ENCODE peak calls at places on chromosomes 4 and X, in seven cellular contexts. L is transverse colon, G is uterus, P is ovary, I is tibial nerve, M is thyroid gland, B is adrenal gland. A is an unnamed sample.

GRCh38 chr4:103915224-103915869 is 195.6 kb upstream of the TACR3 start:
- DNase-seq in I (no peak), L (no peak), G (no peak), B (peak; percentile 6), M (no peak), P (no peak), A (no peak)

GRCh38 chrX:143701460-143701859 is 19.1 kb downstream of the SPANXN2 start:
- DNase-seq in L (no peak), G (no peak), P (no peak), B (no peak), I (no peak), M (no peak), A (no peak)

GRCh38 chr4:158599150-158599549 is 72.5 kb downstream of the C4orf46 start:
- DNase-seq in I (no peak), B (no peak), L (no peak), P (no peak), M (no peak), G (no peak), A (no peak)

GRCh38 chr4:138310991-138311390 is 68.8 kb upstream of the SLC7A11 start:
- DNase-seq in I (no peak), M (no peak), P (no peak), L (no peak), B (no peak), G (no peak), A (no peak)

GRCh38 chr4:8101213-8101781 is 57.3 kb downstream of the ABLIM2 start:
- DNase-seq in B (peak; percentile 29), L (peak; percentile 84), P (peak; percentile 87), I (peak; percentile 83), M (no peak), G (peak; percentile 63), A (peak; percentile 58)

GRCh38 chr4:182846041-182846440 is 71.1 kb downstream of the DCTD start:
- DNase-seq in B (no peak), M (no peak), P (no peak), L (no peak), G (no peak), I (no peak), A (no peak)

GRCh38 chr4:147088141-147088540 is 142.5 kb upstream of the TTC29 start:
- DNase-seq in I (no peak), M (no peak), L (no peak), P (no peak), G (no peak), B (no peak), A (no peak)

GRCh38 chrX:18173494-18174180 is 47.0 kb downstream of the BEND2 start:
- DNase-seq in L (no peak), G (no peak), I (no peak), P (no peak), M (peak; percentile 67), B (no peak), A (no peak)

GRCh38 chrX:69155786-69156520 is 9.3 kb downstream of the PJA1 start:
- DNase-seq in M (no peak), L (no peak), B (no peak), P (no peak), G (no peak), I (no peak), A (no peak)

GRCh38 chr4:80362578-80363181 is 27.1 kb downstream of the CFAP299 start:
- DNase-seq in P (no peak), B (peak; percentile 5), M (peak; percentile 15), L (peak; percentile 47), G (no peak), I (no peak), A (no peak)

GRCh38 chrX:20042221-20042620 is 51.4 kb upstream of the BCLAF3 start:
- DNase-seq in P (no peak), G (no peak), L (no peak), I (no peak), B (no peak), M (no peak), A (no peak)

GRCh38 chr4:102299708-102300107 is 45.6 kb downstream of the SLC39A8 start:
- DNase-seq in M (peak; percentile 25), L (no peak), I (no peak), G (no peak), B (no peak), P (peak; percentile 10), A (no peak)

GRCh38 chr4:957581-958313 is 15.6 kb downstream of the DGKQ start:
- DNase-seq in M (no peak), P (no peak), G (peak; percentile 13), L (no peak), I (no peak), B (peak; percentile 1), A (no peak)

GRCh38 chr4:58760737-58761136 is 1650.6 kb upstream of the IGFBP7 start:
- DNase-seq in I (no peak), L (no peak), M (no peak), G (no peak), P (no peak), B (no peak), A (no peak)

GRCh38 chr4:107913283-107913899 is 18.0 kb upstream of the CYP2U1 start:
- DNase-seq in G (peak; percentile 53), I (no peak), B (peak; percentile 57), L (peak; percentile 11), P (no peak), M (peak; percentile 9), A (peak; percentile 69)

GRCh38 chrX:140767646-140768045 is 58.1 kb downstream of the LINC00632 start:
- DNase-seq in P (no peak), L (no peak), G (no peak), B (no peak), M (no peak), I (no peak), A (no peak)

GRCh38 chr4:57110635-57111546 is 706 bp upstream of the IGFBP7 start:
- DNase-seq in G (peak; percentile 61), L (peak; percentile 30), P (peak; percentile 52), M (peak; percentile 68), I (peak; percentile 28), B (peak; percentile 24), A (peak; percentile 29)

GRCh38 chrX:110541266-110541665 is 182.6 kb downstream of the RTL9 start:
- DNase-seq in P (no peak), L (no peak), M (no peak), G (no peak), B (no peak), I (no peak), A (no peak)

GRCh38 chrX:150863191-150863590 is 35.3 kb downstream of the CD99L2 start:
- DNase-seq in G (no peak), P (no peak), M (no peak), I (no peak), B (no peak), L (no peak), A (no peak)

GRCh38 chr4:110639207-110640092 is 16.6 kb upstream of the PITX2 start:
- DNase-seq in P (no peak), I (no peak), G (no peak), B (no peak), M (no peak), L (no peak), A (no peak)

GRCh38 chrX:136909706-136910564 is 29.4 kb upstream of the RBMX start:
- DNase-seq in G (peak; percentile 96), M (peak; percentile 82), I (peak; percentile 75), L (peak; percentile 83), B (peak; percentile 85), P (peak; percentile 88), A (peak; percentile 86)

GRCh38 chr4:95505801-95506200 is 43.0 kb downstream of the UNC5C start:
- DNase-seq in M (no peak), L (no peak), G (no peak), I (no peak), P (no peak), B (no peak), A (no peak)

GRCh38 chrX:15343075-15343476 is 7.8 kb upstream of the PIGA start:
- DNase-seq in G (no peak), B (peak; percentile 52), I (no peak), L (no peak), M (no peak), P (no peak), A (peak; percentile 4)

GRCh38 chr4:154779362-154779947 is 1.6 kb upstream of the RBM46 start:
- DNase-seq in I (no peak), M (no peak), P (no peak), B (no peak), L (no peak), G (no peak), A (no peak)

GRCh38 chrX:630007-630921 is at the start of gene SHOX:
- DNase-seq in G (no peak), P (no peak), I (no peak), M (no peak), B (no peak), L (no peak), A (no peak)
- H3K27me3 ChIP-seq in G (no peaks in the 10 kb centered on the region), P (no peaks in the 10 kb centered on the region), I (peaks cover 75% of the 10 kb centered on the region), M (no peaks in the 10 kb centered on the region), B (peaks cover 67% of the 10 kb centered on the region), L (peaks cover 83% of the 10 kb centered on the region), A (peaks cover 34% of the 10 kb centered on the region)

GRCh38 chrX:10138726-10139125 is 18.0 kb upstream of the CLCN4 start:
- DNase-seq in B (no peak), I (no peak), M (no peak), G (no peak), P (no peak), L (no peak), A (no peak)
- TF ChIP-seq POLR2A in B (no peak), I (no peak), M (no peak), G (no peak), P (no peak), L (no peak), A (no peak)

GRCh38 chr4:10335050-10335449 is 122.2 kb downstream of the ZNF518B start:
- DNase-seq in M (no peak), B (no peak), P (no peak), G (no peak), L (no peak), I (no peak), A (no peak)

GRCh38 chr4:10336471-10336870 is 120.8 kb downstream of the ZNF518B start:
- DNase-seq in P (no peak), I (no peak), M (no peak), L (no peak), G (no peak), B (no peak), A (no peak)

GRCh38 chr4:10333942-10334341 is 123.3 kb downstream of the ZNF518B start:
- DNase-seq in B (no peak), M (no peak), L (no peak), P (no peak), I (no peak), G (no peak), A (no peak)

GRCh38 chr4:10334506-10335028 is 122.7 kb downstream of the ZNF518B start:
- DNase-seq in G (no peak), B (no peak), P (no peak), M (no peak), I (no peak), L (no peak), A (no peak)
- H3K27me3 ChIP-seq in G (no peaks in the 10 kb centered on the region), B (no peaks in the 10 kb centered on the region), P (no peaks in the 10 kb centered on the region), M (no peaks in the 10 kb centered on the region), I (no peaks in the 10 kb centered on the region), L (no peaks in the 10 kb centered on the region), A (no peaks in the 10 kb centered on the region)

DNA sequence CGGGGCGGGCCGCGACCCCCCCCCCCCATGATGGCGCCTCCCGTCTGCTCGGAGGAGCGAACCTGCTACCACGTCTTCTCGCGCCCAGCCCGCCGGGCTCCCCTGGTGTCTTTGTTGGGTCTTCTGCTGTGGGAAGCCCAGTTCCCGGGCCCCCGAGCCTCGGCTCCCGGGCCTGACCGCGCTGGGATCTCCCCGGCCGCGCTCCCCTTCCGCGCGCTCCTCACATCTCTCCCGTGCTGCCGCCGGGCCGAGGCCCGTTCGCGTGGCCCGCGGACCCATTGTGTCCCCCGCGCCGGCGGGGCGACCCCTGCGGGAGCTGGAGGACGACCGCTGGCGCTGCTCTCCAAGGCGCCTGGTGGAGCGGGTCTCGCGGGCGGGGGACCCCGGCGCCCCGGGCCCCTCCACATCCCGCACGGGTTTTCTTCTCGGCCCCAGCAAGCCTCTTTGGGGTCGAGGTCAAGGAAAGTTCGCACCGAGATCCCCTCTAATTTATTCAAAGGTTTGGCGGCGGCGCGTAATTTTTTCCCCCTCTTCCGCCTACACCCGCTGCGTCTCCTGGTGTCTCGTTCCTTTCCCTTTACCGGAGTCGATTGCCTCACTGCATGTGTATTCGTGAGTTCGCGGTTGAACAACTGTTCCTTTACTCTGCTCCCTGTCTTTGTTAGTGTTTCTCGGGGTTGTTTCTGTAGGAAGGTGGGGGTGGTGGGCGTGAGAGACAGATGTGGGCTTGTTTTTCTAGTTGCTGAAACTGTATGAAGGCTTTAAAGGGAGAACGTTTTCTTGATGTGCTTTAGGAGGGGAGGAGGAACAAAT is 762 bp downstream of the SMAD1 start:
- DNase-seq in L (peak; percentile 61), M (peak; percentile 59), P (peak; percentile 44), I (peak; percentile 17), G (peak; percentile 52), B (peak; percentile 60), A (peak; percentile 49)
- TF ChIP-seq POLR2A in L (peak; percentile 64), M (peak; percentile 48), P (peak; percentile 13), I (no peak), G (no peak), B (peak; percentile 51), A (no peak)

A was measured in prostate gland.